ENCODE peak calls at places on chromosomes 13 and 19, in seven cellular contexts. I is esophagus squamous epithelium; A is adrenal gland; V is activated CD4-positive, alpha-beta T cell treated with anti-CD3 and anti-CD28 coated beads, Interleukin-2, amount 10 ng/mL, durations not matched to agents 7 days and 5 days; P is GM04504; U is NCI-H1694 treated with DMSO at 0.1 percent for 48 hours; K is astrocyte of the cerebellum. W is an unnamed sample.

GRCh38 chr13:40993987-40994386 is 25.1 kb downstream of the ELF1 start:
- DNase-seq in P (no peak), I (no peak), A (no peak), K (no peak), U (no peak), V (no peak), W (no peak)

GRCh38 chr13:114063545-114064515 is 68.6 kb downstream of the RASA3 start:
- DNase-seq in I (no peak), V (peak), U (no peak), A (no peak), P (peak), K (no peak), W (no peak)

GRCh38 chr19:13031917-13032623 is 36.8 kb downstream of the NFIX start:
- DNase-seq in I (no peak), K (no peak), P (no peak), V (no peak), A (no peak), U (no peak), W (no peak)

GRCh38 chr19:58500242-58500641 is 11.6 kb downstream of the SLC27A5 start:
- DNase-seq in P (no peak), U (no peak), A (no peak), I (no peak), V (no peak), K (no peak), W (no peak)

GRCh38 chr13:41137951-41138350 is 5.3 kb upstream of the KBTBD6 start:
- DNase-seq in K (peak), I (no peak), A (no peak), V (no peak), U (no peak), P (no peak), W (no peak)

GRCh38 chr19:55070755-55071502 is 4.7 kb upstream of the EPS8L1 start:
- DNase-seq in V (peak), U (no peak), A (no peak), K (no peak), P (peak), I (no peak), W (no peak)

GRCh38 chr13:25844559-25845434 is 207.0 kb downstream of the SHISA2 start:
- DNase-seq in P (no peak), K (peak), U (no peak), V (no peak), I (no peak), A (no peak), W (no peak)

GRCh38 chr13:89380101-89380500 is 1708.9 kb downstream of the SLITRK5 start:
- DNase-seq in P (no peak), V (no peak), A (no peak), U (no peak), I (no peak), K (no peak), W (no peak)

GRCh38 chr13:69458013-69458412 is 649.6 kb upstream of the ATXN8OS start:
- DNase-seq in P (no peak), V (no peak), A (no peak), I (no peak), K (no peak), U (no peak), W (no peak)

GRCh38 chr19:54418030-54418929 is 3.0 kb downstream of the TTYH1 start:
- DNase-seq in A (no peak), V (peak), P (no peak), I (no peak), K (no peak), U (no peak), W (no peak)

GRCh38 chr19:46859637-46860124 is 1.1 kb upstream of the ARHGAP35 start:
- DNase-seq in U (peak), I (no peak), P (no peak), A (peak), K (no peak), V (no peak), W (no peak)

GRCh38 chr19:46451352-46451751 is 20.0 kb downstream of the PNMA8A start:
- DNase-seq in P (no peak), I (no peak), A (no peak), U (peak), K (no peak), V (no peak), W (no peak)

GRCh38 chr19:49119411-49120324 is at the start of gene PPFIA3:
- DNase-seq in K (no peak), I (no peak), U (no peak), A (peak), P (no peak), V (no peak), W (no peak)

GRCh38 chr13:98785968-98786367 is 33.5 kb upstream of the SLC15A1 start:
- DNase-seq in U (no peak), A (no peak), P (no peak), V (no peak), I (no peak), K (no peak), W (no peak)

GRCh38 chr13:103033999-103034398 is 32.2 kb downstream of the SLC10A2 start:
- DNase-seq in K (no peak), P (no peak), I (no peak), A (no peak), U (no peak), V (no peak), W (no peak)

GRCh38 chr19:19447536-19448237 is 42.2 kb downstream of the GATAD2A start:
- DNase-seq in K (no peak), P (no peak), V (peak), I (no peak), U (no peak), A (no peak), W (no peak)

GRCh38 chr13:45331981-45332830 is 8.8 kb downstream of the TPT1 start:
- DNase-seq in I (no peak), K (peak), P (peak), A (no peak), V (no peak), U (no peak), W (no peak)

GRCh38 chr19:33616857-33617256 is 4.9 kb upstream of the CHST8 start:
- DNase-seq in P (no peak), I (no peak), K (no peak), U (no peak), A (no peak), V (no peak), W (no peak)

GRCh38 chr19:34359954-34360315 is 5.1 kb upstream of the GPI start:
- DNase-seq in V (no peak), A (no peak), P (no peak), K (no peak), U (no peak), I (no peak), W (no peak)

GRCh38 chr19:39397360-39398296 is 6.5 kb downstream of the MED29 start:
- DNase-seq in V (peak), K (no peak), A (peak), I (no peak), P (no peak), U (peak), W (peak)

GRCh38 chr13:46232281-46232680 is 20.6 kb downstream of the LRRC63 start:
- DNase-seq in U (no peak), I (no peak), K (no peak), V (no peak), P (no peak), A (no peak), W (no peak)

GRCh38 chr19:35458821-35459391 is 10.8 kb downstream of the FFAR2 start:
- DNase-seq in P (no peak), I (no peak), A (no peak), V (no peak), U (peak), K (no peak), W (peak)

GRCh38 chr19:5571777-5572176 is 4.0 kb upstream of the TINCR start:
- DNase-seq in U (no peak), V (no peak), A (no peak), I (no peak), P (no peak), K (no peak), W (no peak)

GRCh38 chr13:76758738-76759137 is 127.5 kb downstream of the KCTD12 start:
- DNase-seq in P (no peak), K (no peak), I (no peak), V (no peak), A (no peak), U (no peak), W (no peak)

GRCh38 chr19:19457691-19458090 is 52.2 kb downstream of the GATAD2A start:
- DNase-seq in K (no peak), I (no peak), P (no peak), U (no peak), V (no peak), A (no peak), W (no peak)

GRCh38 chr19:30719189-30719990 is 347.2 kb downstream of the ZNF536 start:
- DNase-seq in V (peak), U (no peak), K (no peak), P (no peak), A (peak), I (no peak), W (no peak)

GRCh38 chr13:52703482-52703881 is 36.1 kb downstream of the CNMD start:
- DNase-seq in K (no peak), A (no peak), V (no peak), U (no peak), I (no peak), P (no peak), W (no peak)

GRCh38 chr19:5354403-5354802 is 13.8 kb upstream of the PTPRS start:
- DNase-seq in V (no peak), P (no peak), K (no peak), I (no peak), U (no peak), A (no peak), W (no peak)

GRCh38 chr19:18223860-18224524 is 2.2 kb downstream of the PDE4C start:
- DNase-seq in U (no peak), V (no peak), P (no peak), K (no peak), I (no peak), A (peak), W (no peak)

GRCh38 chr13:59950201-59950730 is 213.5 kb downstream of the DIAPH3 start:
- DNase-seq in K (no peak), I (no peak), P (no peak), U (no peak), V (no peak), A (no peak), W (no peak)

GRCh38 chr13:31111136-31111535 is 50.6 kb downstream of the HSPH1 start:
- DNase-seq in P (no peak), A (no peak), I (no peak), K (no peak), U (no peak), V (no peak), W (no peak)

GRCh38 chr13:101178394-101178793 is 237.9 kb downstream of the NALCN start:
- DNase-seq in K (no peak), U (no peak), P (no peak), A (no peak), V (no peak), I (no peak), W (no peak)

GRCh38 chr19:18832331-18833140 is 777 bp downstream of the UPF1 start:
- DNase-seq in K (no peak), P (no peak), U (no peak), I (no peak), A (no peak), V (peak), W (peak)

GRCh38 chr19:6925801-6926751 is 38.7 kb downstream of the ADGRE1 start:
- DNase-seq in K (no peak), I (no peak), V (no peak), U (no peak), P (no peak), A (no peak), W (no peak)

GRCh38 chr19:49113762-49114629 is at the start of gene LIN7B:
- DNase-seq in A (peak), V (peak), P (no peak), K (no peak), I (no peak), U (peak), W (peak)

GRCh38 chr19:28920269-28921066 is 292.5 kb downstream of the UQCRFS1 start:
- DNase-seq in I (no peak), V (no peak), K (no peak), P (no peak), A (no peak), U (no peak), W (no peak)

GRCh38 chr13:23789576-23790346 is 99.4 kb downstream of the MIPEP start:
- DNase-seq in K (no peak), V (no peak), P (no peak), I (no peak), A (no peak), U (no peak), W (no peak)

GRCh38 chr19:48393559-48394330 is at the start of gene GRIN2D:
- DNase-seq in I (no peak), U (peak), P (no peak), K (no peak), A (no peak), V (no peak), W (peak)

GRCh38 chr19:5292453-5292842 is 48.2 kb downstream of the PTPRS start:
- DNase-seq in K (no peak), V (no peak), I (no peak), U (no peak), A (no peak), P (no peak), W (peak)